ENCODE peak calls at places on chromosomes 5 and 9, in seven cellular contexts. R, T, N, Q, S, W and O are unnamed samples.

GRCh38 chr5:108430931-108431608 is 49.2 kb upstream of the FBXL17 start:
- DNase-seq in S (no peak), R (no peak), N (no peak), Q (no peak), T (no peak), W (no peak), O (no peak)

GRCh38 chr5:163532203-163532892 is 26.9 kb downstream of the MAT2B start:
- DNase-seq in T (no peak), Q (no peak), W (no peak), R (no peak), N (no peak), S (no peak), O (no peak)

GRCh38 chr5:76403713-76403962 is 553 bp downstream of the IQGAP2 start:
- DNase-seq in R (no peak), S (peak; percentile 44), W (no peak), T (no peak), Q (no peak), N (no peak), O (peak; percentile 10)

GRCh38 chr5:206406-206805 is 11.5 kb downstream of the CCDC127 start:
- DNase-seq in R (no peak), T (no peak), N (peak; percentile 69), S (no peak), Q (no peak), W (no peak), O (no peak)

GRCh38 chr5:175654807-175655206 is 3.1 kb upstream of the HRH2 start:
- DNase-seq in Q (no peak), R (no peak), W (peak; percentile 53), S (no peak), N (no peak), T (no peak), O (peak; percentile 86)

GRCh38 chr5:118407958-118408357 is 580.4 kb downstream of the DTWD2 start:
- DNase-seq in W (no peak), N (no peak), Q (no peak), S (no peak), R (no peak), T (no peak), O (no peak)

GRCh38 chr5:110161162-110161561 is 471.4 kb downstream of the MAN2A1 start:
- DNase-seq in T (no peak), W (no peak), Q (no peak), R (no peak), S (no peak), N (no peak), O (no peak)

GRCh38 chr5:149133795-149134777 is 7.2 kb upstream of the ABLIM3 start:
- DNase-seq in Q (no peak), S (no peak), W (peak; percentile 84), N (peak; percentile 61), R (no peak), T (no peak), O (peak; percentile 79)

GRCh38 chr5:65707663-65708062 is 14.2 kb downstream of the SGTB start:
- DNase-seq in T (no peak), Q (no peak), N (no peak), R (no peak), W (no peak), S (no peak), O (no peak)

GRCh38 chr5:153991168-153991567 is 47.5 kb downstream of the FAM114A2 start:
- DNase-seq in S (no peak), Q (no peak), R (no peak), N (no peak), W (no peak), T (no peak), O (no peak)

GRCh38 chr5:81751836-81752643 is 1.1 kb upstream of the SSBP2 start:
- DNase-seq in W (peak; percentile 80), R (no peak), Q (peak; percentile 24), S (no peak), T (no peak), N (peak; percentile 15), O (no peak)

GRCh38 chr5:60687927-60688720 is 11.8 kb downstream of the DEPDC1B start:
- DNase-seq in R (no peak), Q (peak; percentile 37), T (no peak), S (no peak), W (no peak), N (peak; percentile 33), O (peak; percentile 49)

GRCh38 chr5:132468665-132469379 is 21.8 kb downstream of the IRF1 start:
- DNase-seq in T (no peak), W (peak; percentile 32), S (no peak), Q (no peak), R (no peak), N (no peak), O (no peak)

GRCh38 chr9:131094622-131095021 is 1.7 kb upstream of the AIF1L start:
- DNase-seq in Q (no peak), N (no peak), T (no peak), R (no peak), W (no peak), S (no peak), O (no peak)

GRCh38 chr9:72441296-72442211 is 76.5 kb upstream of the ZFAND5 start:
- DNase-seq in S (no peak), R (peak; percentile 56), N (no peak), Q (no peak), T (no peak), W (no peak), O (no peak)